ENCODE peak calls at places on chromosomes 2 and 18, in eight cellular contexts. One of them, this sample, is unnamed.

GRCh38 chr2:46268196-46268595 is 29.0 kb upstream of the EPAS1 start:
- ATAC-seq in CD4-positive, alpha-beta T cell: no peak
- ATAC-seq in gastrocnemius medialis: no peak
- ATAC-seq in left lobe of liver: peak; percentile 43
- ATAC-seq in right lobe of liver: peak; percentile 28
- ATAC-seq in stimulated activated naive CD8-positive, alpha-beta T cell treated with anti-CD3 and anti-CD28 coated beads, Interleukin-15, Interleukin-2, amounts not matched to agents 100 U/mL and 50 U/mL, for 24 hours: no peak
- ATAC-seq in left colon: no peak
- ATAC-seq in CD8-positive, alpha-beta T cell: no peak
- ATAC-seq in this sample: no peak

GRCh38 chr2:207330912-207331311 is 165.2 kb upstream of the KLF7 start:
- ATAC-seq in CD4-positive, alpha-beta T cell: no peak
- ATAC-seq in gastrocnemius medialis: peak; percentile 48
- ATAC-seq in left lobe of liver: no peak
- ATAC-seq in right lobe of liver: no peak
- ATAC-seq in stimulated activated naive CD8-positive, alpha-beta T cell treated with anti-CD3 and anti-CD28 coated beads, Interleukin-15, Interleukin-2, amounts not matched to agents 100 U/mL and 50 U/mL, for 24 hours: peak; percentile 84
- ATAC-seq in left colon: no peak
- ATAC-seq in CD8-positive, alpha-beta T cell: no peak
- ATAC-seq in this sample: peak; percentile 87

GRCh38 chr2:174573621-174574081 is 24.0 kb downstream of the WIPF1 start:
- ATAC-seq in CD4-positive, alpha-beta T cell: peak; percentile 68
- ATAC-seq in gastrocnemius medialis: peak; percentile 26
- ATAC-seq in left lobe of liver: peak; percentile 66
- ATAC-seq in right lobe of liver: peak; percentile 43
- ATAC-seq in stimulated activated naive CD8-positive, alpha-beta T cell treated with anti-CD3 and anti-CD28 coated beads, Interleukin-15, Interleukin-2, amounts not matched to agents 100 U/mL and 50 U/mL, for 24 hours: no peak
- ATAC-seq in left colon: no peak
- ATAC-seq in CD8-positive, alpha-beta T cell: peak; percentile 60
- ATAC-seq in this sample: no peak

GRCh38 chr2:172423120-172423519 is 4.3 kb upstream of the ITGA6 start:
- ATAC-seq in CD4-positive, alpha-beta T cell: no peak
- ATAC-seq in gastrocnemius medialis: no peak
- ATAC-seq in left lobe of liver: no peak
- ATAC-seq in right lobe of liver: no peak
- ATAC-seq in stimulated activated naive CD8-positive, alpha-beta T cell treated with anti-CD3 and anti-CD28 coated beads, Interleukin-15, Interleukin-2, amounts not matched to agents 100 U/mL and 50 U/mL, for 24 hours: no peak
- ATAC-seq in left colon: no peak
- ATAC-seq in CD8-positive, alpha-beta T cell: no peak
- ATAC-seq in this sample: no peak

GRCh38 chr2:134140251-134140661 is 113.6 kb upstream of the MGAT5 start:
- ATAC-seq in CD4-positive, alpha-beta T cell: no peak
- ATAC-seq in gastrocnemius medialis: peak; percentile 28
- ATAC-seq in left lobe of liver: peak; percentile 46
- ATAC-seq in right lobe of liver: peak; percentile 56
- ATAC-seq in stimulated activated naive CD8-positive, alpha-beta T cell treated with anti-CD3 and anti-CD28 coated beads, Interleukin-15, Interleukin-2, amounts not matched to agents 100 U/mL and 50 U/mL, for 24 hours: no peak
- ATAC-seq in left colon: peak; percentile 86
- ATAC-seq in CD8-positive, alpha-beta T cell: no peak
- ATAC-seq in this sample: no peak

GRCh38 chr2:210190345-210190744 is 19.1 kb upstream of the KANSL1L start:
- ATAC-seq in CD4-positive, alpha-beta T cell: no peak
- ATAC-seq in gastrocnemius medialis: no peak
- ATAC-seq in left lobe of liver: no peak
- ATAC-seq in right lobe of liver: peak; percentile 10
- ATAC-seq in stimulated activated naive CD8-positive, alpha-beta T cell treated with anti-CD3 and anti-CD28 coated beads, Interleukin-15, Interleukin-2, amounts not matched to agents 100 U/mL and 50 U/mL, for 24 hours: no peak
- ATAC-seq in left colon: no peak
- ATAC-seq in CD8-positive, alpha-beta T cell: no peak
- ATAC-seq in this sample: no peak

GRCh38 chr18:79275992-79276391 is 119.7 kb upstream of the NFATC1 start:
- ATAC-seq in CD4-positive, alpha-beta T cell: no peak
- ATAC-seq in gastrocnemius medialis: no peak
- ATAC-seq in left lobe of liver: no peak
- ATAC-seq in right lobe of liver: no peak
- ATAC-seq in stimulated activated naive CD8-positive, alpha-beta T cell treated with anti-CD3 and anti-CD28 coated beads, Interleukin-15, Interleukin-2, amounts not matched to agents 100 U/mL and 50 U/mL, for 24 hours: peak; percentile 59
- ATAC-seq in left colon: no peak
- ATAC-seq in CD8-positive, alpha-beta T cell: no peak
- ATAC-seq in this sample: peak; percentile 64

GRCh38 chr2:133389569-133389968 is 178.7 kb downstream of the NCKAP5 start:
- ATAC-seq in CD4-positive, alpha-beta T cell: no peak
- ATAC-seq in gastrocnemius medialis: no peak
- ATAC-seq in left lobe of liver: no peak
- ATAC-seq in right lobe of liver: no peak
- ATAC-seq in stimulated activated naive CD8-positive, alpha-beta T cell treated with anti-CD3 and anti-CD28 coated beads, Interleukin-15, Interleukin-2, amounts not matched to agents 100 U/mL and 50 U/mL, for 24 hours: no peak
- ATAC-seq in left colon: peak; percentile 39
- ATAC-seq in CD8-positive, alpha-beta T cell: no peak
- ATAC-seq in this sample: no peak

GRCh38 chr18:76345901-76346300 is 149.1 kb downstream of the ZNF516 start:
- ATAC-seq in CD4-positive, alpha-beta T cell: no peak
- ATAC-seq in gastrocnemius medialis: no peak
- ATAC-seq in left lobe of liver: no peak
- ATAC-seq in right lobe of liver: no peak
- ATAC-seq in stimulated activated naive CD8-positive, alpha-beta T cell treated with anti-CD3 and anti-CD28 coated beads, Interleukin-15, Interleukin-2, amounts not matched to agents 100 U/mL and 50 U/mL, for 24 hours: no peak
- ATAC-seq in left colon: no peak
- ATAC-seq in CD8-positive, alpha-beta T cell: no peak
- ATAC-seq in this sample: no peak

GRCh38 chr2:151918308-151918707 is 90.1 kb upstream of the ARL5A start:
- ATAC-seq in CD4-positive, alpha-beta T cell: no peak
- ATAC-seq in gastrocnemius medialis: no peak
- ATAC-seq in left lobe of liver: peak; percentile 44
- ATAC-seq in right lobe of liver: peak; percentile 49
- ATAC-seq in stimulated activated naive CD8-positive, alpha-beta T cell treated with anti-CD3 and anti-CD28 coated beads, Interleukin-15, Interleukin-2, amounts not matched to agents 100 U/mL and 50 U/mL, for 24 hours: no peak
- ATAC-seq in left colon: no peak
- ATAC-seq in CD8-positive, alpha-beta T cell: no peak
- ATAC-seq in this sample: peak; percentile 50

GRCh38 chr2:127046579-127046978 is 60.4 kb downstream of the BIN1 start:
- ATAC-seq in CD4-positive, alpha-beta T cell: no peak
- ATAC-seq in gastrocnemius medialis: no peak
- ATAC-seq in left lobe of liver: no peak
- ATAC-seq in right lobe of liver: no peak
- ATAC-seq in stimulated activated naive CD8-positive, alpha-beta T cell treated with anti-CD3 and anti-CD28 coated beads, Interleukin-15, Interleukin-2, amounts not matched to agents 100 U/mL and 50 U/mL, for 24 hours: no peak
- ATAC-seq in left colon: peak; percentile 37
- ATAC-seq in CD8-positive, alpha-beta T cell: no peak
- ATAC-seq in this sample: no peak

GRCh38 chr2:37499113-37499512 is 154.7 kb downstream of the QPCT start:
- ATAC-seq in CD4-positive, alpha-beta T cell: no peak
- ATAC-seq in gastrocnemius medialis: no peak
- ATAC-seq in left lobe of liver: no peak
- ATAC-seq in right lobe of liver: no peak
- ATAC-seq in stimulated activated naive CD8-positive, alpha-beta T cell treated with anti-CD3 and anti-CD28 coated beads, Interleukin-15, Interleukin-2, amounts not matched to agents 100 U/mL and 50 U/mL, for 24 hours: no peak
- ATAC-seq in left colon: no peak
- ATAC-seq in CD8-positive, alpha-beta T cell: no peak
- ATAC-seq in this sample: no peak

GRCh38 chr18:77607087-77607486 is 357.4 kb downstream of the GALR1 start:
- ATAC-seq in CD4-positive, alpha-beta T cell: no peak
- ATAC-seq in gastrocnemius medialis: no peak
- ATAC-seq in left lobe of liver: no peak
- ATAC-seq in right lobe of liver: no peak
- ATAC-seq in stimulated activated naive CD8-positive, alpha-beta T cell treated with anti-CD3 and anti-CD28 coated beads, Interleukin-15, Interleukin-2, amounts not matched to agents 100 U/mL and 50 U/mL, for 24 hours: no peak
- ATAC-seq in left colon: no peak
- ATAC-seq in CD8-positive, alpha-beta T cell: no peak
- ATAC-seq in this sample: no peak

GRCh38 chr18:22106536-22107292 is 62.7 kb upstream of the GATA6 start:
- ATAC-seq in CD4-positive, alpha-beta T cell: no peak
- ATAC-seq in gastrocnemius medialis: no peak
- ATAC-seq in left lobe of liver: peak; percentile 93
- ATAC-seq in right lobe of liver: peak; percentile 92
- ATAC-seq in stimulated activated naive CD8-positive, alpha-beta T cell treated with anti-CD3 and anti-CD28 coated beads, Interleukin-15, Interleukin-2, amounts not matched to agents 100 U/mL and 50 U/mL, for 24 hours: no peak
- ATAC-seq in left colon: peak; percentile 77
- ATAC-seq in CD8-positive, alpha-beta T cell: no peak
- ATAC-seq in this sample: no peak

GRCh38 chr2:31335921-31336570 is 78.5 kb downstream of the XDH start:
- ATAC-seq in CD4-positive, alpha-beta T cell: no peak
- ATAC-seq in gastrocnemius medialis: no peak
- ATAC-seq in left lobe of liver: no peak
- ATAC-seq in right lobe of liver: no peak
- ATAC-seq in stimulated activated naive CD8-positive, alpha-beta T cell treated with anti-CD3 and anti-CD28 coated beads, Interleukin-15, Interleukin-2, amounts not matched to agents 100 U/mL and 50 U/mL, for 24 hours: no peak
- ATAC-seq in left colon: no peak
- ATAC-seq in CD8-positive, alpha-beta T cell: no peak
- ATAC-seq in this sample: no peak

GRCh38 chr2:11933854-11934253 is 187.4 kb downstream of the LPIN1 start:
- ATAC-seq in CD4-positive, alpha-beta T cell: no peak
- ATAC-seq in gastrocnemius medialis: no peak
- ATAC-seq in left lobe of liver: no peak
- ATAC-seq in right lobe of liver: no peak
- ATAC-seq in stimulated activated naive CD8-positive, alpha-beta T cell treated with anti-CD3 and anti-CD28 coated beads, Interleukin-15, Interleukin-2, amounts not matched to agents 100 U/mL and 50 U/mL, for 24 hours: no peak
- ATAC-seq in left colon: no peak
- ATAC-seq in CD8-positive, alpha-beta T cell: no peak
- ATAC-seq in this sample: peak; percentile 83

GRCh38 chr2:224919472-224920110 is 122.7 kb downstream of the DOCK10 start:
- ATAC-seq in CD4-positive, alpha-beta T cell: no peak
- ATAC-seq in gastrocnemius medialis: no peak
- ATAC-seq in left lobe of liver: no peak
- ATAC-seq in right lobe of liver: no peak
- ATAC-seq in stimulated activated naive CD8-positive, alpha-beta T cell treated with anti-CD3 and anti-CD28 coated beads, Interleukin-15, Interleukin-2, amounts not matched to agents 100 U/mL and 50 U/mL, for 24 hours: no peak
- ATAC-seq in left colon: no peak
- ATAC-seq in CD8-positive, alpha-beta T cell: no peak
- ATAC-seq in this sample: no peak

GRCh38 chr2:229596796-229597195 is 117.6 kb downstream of the DNER start:
- ATAC-seq in CD4-positive, alpha-beta T cell: no peak
- ATAC-seq in gastrocnemius medialis: no peak
- ATAC-seq in left lobe of liver: no peak
- ATAC-seq in right lobe of liver: no peak
- ATAC-seq in stimulated activated naive CD8-positive, alpha-beta T cell treated with anti-CD3 and anti-CD28 coated beads, Interleukin-15, Interleukin-2, amounts not matched to agents 100 U/mL and 50 U/mL, for 24 hours: no peak
- ATAC-seq in left colon: no peak
- ATAC-seq in CD8-positive, alpha-beta T cell: no peak
- ATAC-seq in this sample: no peak

GRCh38 chr2:197435598-197436435 is 989 bp upstream of the SF3B1 start:
- ATAC-seq in CD4-positive, alpha-beta T cell: peak; percentile 2
- ATAC-seq in gastrocnemius medialis: no peak
- ATAC-seq in left lobe of liver: peak; percentile 17
- ATAC-seq in right lobe of liver: peak; percentile 6
- ATAC-seq in stimulated activated naive CD8-positive, alpha-beta T cell treated with anti-CD3 and anti-CD28 coated beads, Interleukin-15, Interleukin-2, amounts not matched to agents 100 U/mL and 50 U/mL, for 24 hours: no peak
- ATAC-seq in left colon: peak; percentile 42
- ATAC-seq in CD8-positive, alpha-beta T cell: peak; percentile 3
- ATAC-seq in this sample: no peak

GRCh38 chr2:65137197-65137780 is 7.4 kb upstream of the RAB1A start:
- ATAC-seq in CD4-positive, alpha-beta T cell: no peak
- ATAC-seq in gastrocnemius medialis: no peak
- ATAC-seq in left lobe of liver: peak; percentile 27
- ATAC-seq in right lobe of liver: no peak
- ATAC-seq in stimulated activated naive CD8-positive, alpha-beta T cell treated with anti-CD3 and anti-CD28 coated beads, Interleukin-15, Interleukin-2, amounts not matched to agents 100 U/mL and 50 U/mL, for 24 hours: no peak
- ATAC-seq in left colon: no peak
- ATAC-seq in CD8-positive, alpha-beta T cell: no peak
- ATAC-seq in this sample: no peak

GRCh38 chr18:58625839-58626238 is 3.1 kb downstream of the ALPK2 start:
- ATAC-seq in CD4-positive, alpha-beta T cell: no peak
- ATAC-seq in gastrocnemius medialis: no peak
- ATAC-seq in left lobe of liver: no peak
- ATAC-seq in right lobe of liver: no peak
- ATAC-seq in stimulated activated naive CD8-positive, alpha-beta T cell treated with anti-CD3 and anti-CD28 coated beads, Interleukin-15, Interleukin-2, amounts not matched to agents 100 U/mL and 50 U/mL, for 24 hours: no peak
- ATAC-seq in left colon: no peak
- ATAC-seq in CD8-positive, alpha-beta T cell: no peak
- ATAC-seq in this sample: no peak

GRCh38 chr2:152175012-152175367 is 573 bp downstream of the STAM2 start:
- ATAC-seq in CD4-positive, alpha-beta T cell: peak; percentile 16
- ATAC-seq in gastrocnemius medialis: peak; percentile 10
- ATAC-seq in left lobe of liver: no peak
- ATAC-seq in right lobe of liver: no peak
- ATAC-seq in stimulated activated naive CD8-positive, alpha-beta T cell treated with anti-CD3 and anti-CD28 coated beads, Interleukin-15, Interleukin-2, amounts not matched to agents 100 U/mL and 50 U/mL, for 24 hours: peak; percentile 26
- ATAC-seq in left colon: peak; percentile 3
- ATAC-seq in CD8-positive, alpha-beta T cell: peak; percentile 25
- ATAC-seq in this sample: peak; percentile 58

GRCh38 chr2:216754812-216755211 is 59.5 kb upstream of the IGFBP5 start:
- ATAC-seq in CD4-positive, alpha-beta T cell: no peak
- ATAC-seq in gastrocnemius medialis: no peak
- ATAC-seq in left lobe of liver: no peak
- ATAC-seq in right lobe of liver: no peak
- ATAC-seq in stimulated activated naive CD8-positive, alpha-beta T cell treated with anti-CD3 and anti-CD28 coated beads, Interleukin-15, Interleukin-2, amounts not matched to agents 100 U/mL and 50 U/mL, for 24 hours: no peak
- ATAC-seq in left colon: no peak
- ATAC-seq in CD8-positive, alpha-beta T cell: no peak
- ATAC-seq in this sample: no peak

GRCh38 chr2:25042321-25043240 is 705 bp downstream of the EFR3B start:
- ATAC-seq in CD4-positive, alpha-beta T cell: no peak
- ATAC-seq in gastrocnemius medialis: peak; percentile 51
- ATAC-seq in left lobe of liver: peak; percentile 37
- ATAC-seq in right lobe of liver: peak; percentile 42
- ATAC-seq in stimulated activated naive CD8-positive, alpha-beta T cell treated with anti-CD3 and anti-CD28 coated beads, Interleukin-15, Interleukin-2, amounts not matched to agents 100 U/mL and 50 U/mL, for 24 hours: no peak
- ATAC-seq in left colon: peak; percentile 28
- ATAC-seq in CD8-positive, alpha-beta T cell: no peak
- ATAC-seq in this sample: no peak

GRCh38 chr18:3037423-3037915 is 24.5 kb upstream of the LPIN2 start:
- ATAC-seq in CD4-positive, alpha-beta T cell: peak; percentile 46
- ATAC-seq in gastrocnemius medialis: peak; percentile 78
- ATAC-seq in left lobe of liver: peak; percentile 70
- ATAC-seq in right lobe of liver: peak; percentile 97
- ATAC-seq in stimulated activated naive CD8-positive, alpha-beta T cell treated with anti-CD3 and anti-CD28 coated beads, Interleukin-15, Interleukin-2, amounts not matched to agents 100 U/mL and 50 U/mL, for 24 hours: peak; percentile 63
- ATAC-seq in left colon: peak; percentile 87
- ATAC-seq in CD8-positive, alpha-beta T cell: peak; percentile 51
- ATAC-seq in this sample: peak; percentile 85

GRCh38 chr2:359047-359446 is 71.2 kb upstream of the ALKAL2 start:
- ATAC-seq in CD4-positive, alpha-beta T cell: no peak
- ATAC-seq in gastrocnemius medialis: no peak
- ATAC-seq in left lobe of liver: no peak
- ATAC-seq in right lobe of liver: no peak
- ATAC-seq in stimulated activated naive CD8-positive, alpha-beta T cell treated with anti-CD3 and anti-CD28 coated beads, Interleukin-15, Interleukin-2, amounts not matched to agents 100 U/mL and 50 U/mL, for 24 hours: no peak
- ATAC-seq in left colon: no peak
- ATAC-seq in CD8-positive, alpha-beta T cell: no peak
- ATAC-seq in this sample: no peak

GRCh38 chr18:67239826-67240225 is 276.7 kb downstream of the DSEL start:
- ATAC-seq in CD4-positive, alpha-beta T cell: no peak
- ATAC-seq in gastrocnemius medialis: no peak
- ATAC-seq in left lobe of liver: no peak
- ATAC-seq in right lobe of liver: no peak
- ATAC-seq in stimulated activated naive CD8-positive, alpha-beta T cell treated with anti-CD3 and anti-CD28 coated beads, Interleukin-15, Interleukin-2, amounts not matched to agents 100 U/mL and 50 U/mL, for 24 hours: peak; percentile 42
- ATAC-seq in left colon: no peak
- ATAC-seq in CD8-positive, alpha-beta T cell: no peak
- ATAC-seq in this sample: no peak

GRCh38 chr2:171044416-171044815 is 115.4 kb downstream of the GORASP2 start:
- ATAC-seq in CD4-positive, alpha-beta T cell: peak; percentile 91
- ATAC-seq in gastrocnemius medialis: no peak
- ATAC-seq in left lobe of liver: no peak
- ATAC-seq in right lobe of liver: no peak
- ATAC-seq in stimulated activated naive CD8-positive, alpha-beta T cell treated with anti-CD3 and anti-CD28 coated beads, Interleukin-15, Interleukin-2, amounts not matched to agents 100 U/mL and 50 U/mL, for 24 hours: peak; percentile 14
- ATAC-seq in left colon: no peak
- ATAC-seq in CD8-positive, alpha-beta T cell: no peak
- ATAC-seq in this sample: no peak

GRCh38 chr18:2410688-2411087 is 160.6 kb downstream of the METTL4 start:
- ATAC-seq in CD4-positive, alpha-beta T cell: no peak
- ATAC-seq in gastrocnemius medialis: no peak
- ATAC-seq in left lobe of liver: no peak
- ATAC-seq in right lobe of liver: no peak
- ATAC-seq in stimulated activated naive CD8-positive, alpha-beta T cell treated with anti-CD3 and anti-CD28 coated beads, Interleukin-15, Interleukin-2, amounts not matched to agents 100 U/mL and 50 U/mL, for 24 hours: no peak
- ATAC-seq in left colon: no peak
- ATAC-seq in CD8-positive, alpha-beta T cell: no peak
- ATAC-seq in this sample: no peak

GRCh38 chr18:62281684-62282083 is 43.4 kb upstream of the TNFRSF11A start:
- ATAC-seq in CD4-positive, alpha-beta T cell: no peak
- ATAC-seq in gastrocnemius medialis: no peak
- ATAC-seq in left lobe of liver: no peak
- ATAC-seq in right lobe of liver: no peak
- ATAC-seq in stimulated activated naive CD8-positive, alpha-beta T cell treated with anti-CD3 and anti-CD28 coated beads, Interleukin-15, Interleukin-2, amounts not matched to agents 100 U/mL and 50 U/mL, for 24 hours: peak; percentile 48
- ATAC-seq in left colon: no peak
- ATAC-seq in CD8-positive, alpha-beta T cell: no peak
- ATAC-seq in this sample: no peak

GRCh38 chr18:36297419-36298112 is at the start of gene FHOD3:
- ATAC-seq in CD4-positive, alpha-beta T cell: no peak
- ATAC-seq in gastrocnemius medialis: peak; percentile 78
- ATAC-seq in left lobe of liver: peak; percentile 94
- ATAC-seq in right lobe of liver: peak; percentile 89
- ATAC-seq in stimulated activated naive CD8-positive, alpha-beta T cell treated with anti-CD3 and anti-CD28 coated beads, Interleukin-15, Interleukin-2, amounts not matched to agents 100 U/mL and 50 U/mL, for 24 hours: peak; percentile 33
- ATAC-seq in left colon: peak; percentile 76
- ATAC-seq in CD8-positive, alpha-beta T cell: no peak
- ATAC-seq in this sample: peak; percentile 68

GRCh38 chr18:79664525-79665125 is 15.0 kb upstream of the CTDP1 start:
- ATAC-seq in CD4-positive, alpha-beta T cell: no peak
- ATAC-seq in gastrocnemius medialis: no peak
- ATAC-seq in left lobe of liver: no peak
- ATAC-seq in right lobe of liver: no peak
- ATAC-seq in stimulated activated naive CD8-positive, alpha-beta T cell treated with anti-CD3 and anti-CD28 coated beads, Interleukin-15, Interleukin-2, amounts not matched to agents 100 U/mL and 50 U/mL, for 24 hours: no peak
- ATAC-seq in left colon: no peak
- ATAC-seq in CD8-positive, alpha-beta T cell: no peak
- ATAC-seq in this sample: no peak

GRCh38 chr2:161223139-161223732 is 63.0 kb downstream of the TANK start:
- ATAC-seq in CD4-positive, alpha-beta T cell: peak; percentile 82
- ATAC-seq in gastrocnemius medialis: no peak
- ATAC-seq in left lobe of liver: peak; percentile 82
- ATAC-seq in right lobe of liver: peak; percentile 78
- ATAC-seq in stimulated activated naive CD8-positive, alpha-beta T cell treated with anti-CD3 and anti-CD28 coated beads, Interleukin-15, Interleukin-2, amounts not matched to agents 100 U/mL and 50 U/mL, for 24 hours: no peak
- ATAC-seq in left colon: peak; percentile 49
- ATAC-seq in CD8-positive, alpha-beta T cell: peak; percentile 87
- ATAC-seq in this sample: no peak

GRCh38 chr18:44342167-44342566 is 338.5 kb upstream of the SETBP1 start:
- ATAC-seq in CD4-positive, alpha-beta T cell: no peak
- ATAC-seq in gastrocnemius medialis: no peak
- ATAC-seq in left lobe of liver: no peak
- ATAC-seq in right lobe of liver: no peak
- ATAC-seq in stimulated activated naive CD8-positive, alpha-beta T cell treated with anti-CD3 and anti-CD28 coated beads, Interleukin-15, Interleukin-2, amounts not matched to agents 100 U/mL and 50 U/mL, for 24 hours: no peak
- ATAC-seq in left colon: no peak
- ATAC-seq in CD8-positive, alpha-beta T cell: no peak
- ATAC-seq in this sample: no peak

This sample was measured in stimulated activated memory B cell treated with anti-CD40 and anti-IgM and Interleukin-4, amounts not matched to agents 10 μg/mL and 1 μg/mL and 100 μg/mL, for 72 hours.